ENCODE peak calls at places on chromosomes 4 and X, in four cellular contexts. Z is SW480; P is progenitor cell of endocrine pancreas; C is stimulated activated CD8-positive, alpha-beta memory T cell treated with anti-CD3 and anti-CD28 coated beads, Interleukin-4, amount 100 ng/mL, for 1 hour. I is an unnamed sample.

GRCh38 chr4:8585186-8585585 is 5.0 kb downstream of the GPR78 start:
- DNase-seq in Z (peak), P (no peak), C (no peak), I (no peak)

GRCh38 chrX:140034916-140035315 is 69.6 kb upstream of the CXorf66 start:
- DNase-seq in Z (no peak), P (no peak), C (no peak), I (no peak)

GRCh38 chr4:185535818-185536729 is 767 bp upstream of the PDLIM3 start:
- DNase-seq in Z (no peak), P (no peak), C (no peak), I (no peak)

GRCh38 chr4:38664704-38665401 is 854 bp downstream of the KLF3 start:
- DNase-seq in Z (peak), P (peak), C (no peak), I (peak)

GRCh38 chrX:10079155-10079711 is 77.5 kb upstream of the CLCN4 start:
- DNase-seq in Z (no peak), P (no peak), C (no peak), I (no peak)

GRCh38 chr4:147846318-147847135 is 114.6 kb downstream of the ARHGAP10 start:
- DNase-seq in Z (no peak), P (no peak), C (no peak), I (no peak)

GRCh38 chr4:71441186-71442169 is 102.7 kb downstream of the SLC4A4 start:
- DNase-seq in Z (no peak), P (no peak), C (no peak), I (peak)

GRCh38 chr4:122635205-122635604 is 14.3 kb upstream of the IL21 start:
- DNase-seq in Z (no peak), P (no peak), C (no peak), I (no peak)

GRCh38 chrX:119687661-119688413 is 5.1 kb downstream of the SEPTIN6 start:
- DNase-seq in Z (no peak), P (no peak), C (no peak), I (no peak)

GRCh38 chr4:73815145-73815544 is 21.3 kb upstream of the CXCL6 start:
- DNase-seq in Z (no peak), P (no peak), C (no peak), I (no peak)

GRCh38 chr4:154807042-154807630 is 26.1 kb downstream of the RBM46 start:
- DNase-seq in Z (peak), P (no peak), C (no peak), I (no peak)

GRCh38 chr4:78059524-78059889 is 2.4 kb downstream of the FRAS1 start:
- DNase-seq in Z (peak), P (peak), C (no peak), I (peak)

GRCh38 chrX:16825306-16826035 is 39.2 kb downstream of the TXLNG start:
- DNase-seq in Z (no peak), P (no peak), C (no peak), I (no peak)

GRCh38 chrX:150446995-150447394 is 83.9 kb downstream of the MAMLD1 start:
- DNase-seq in Z (no peak), P (no peak), C (no peak), I (no peak)

GRCh38 chrX:154603438-154604430 is 15.3 kb downstream of the CTAG1B start:
- DNase-seq in Z (peak), P (no peak), C (no peak), I (peak)

GRCh38 chrX:80431502-80431832 is 11.2 kb downstream of the TENT5D start:
- DNase-seq in Z (no peak), P (no peak), C (no peak), I (no peak)

GRCh38 chrX:110045988-110046387 is 43.1 kb downstream of the TMEM164 start:
- DNase-seq in Z (no peak), P (no peak), C (no peak), I (no peak)

GRCh38 chrX:123267220-123267619 is 83.1 kb downstream of the GRIA3 start:
- DNase-seq in Z (no peak), P (no peak), C (no peak), I (no peak)

GRCh38 chrX:23372220-23372902 is 37.7 kb downstream of the PTCHD1 start:
- DNase-seq in Z (no peak), P (no peak), C (no peak), I (no peak)

GRCh38 chr4:147830987-147831386 is 99.1 kb downstream of the ARHGAP10 start:
- DNase-seq in Z (no peak), P (no peak), C (no peak), I (no peak)

GRCh38 chrX:133994576-133994975 is 9.2 kb upstream of the GPC3 start:
- DNase-seq in Z (no peak), P (no peak), C (no peak), I (no peak)

GRCh38 chr4:5218376-5219069 is 167.2 kb downstream of the STK32B start:
- DNase-seq in Z (no peak), P (no peak), C (no peak), I (no peak)

GRCh38 chrX:151753313-151754041 is 18.9 kb downstream of the CNGA2 start:
- DNase-seq in Z (peak), P (peak), C (no peak), I (peak)

I was measured in Calu3.